ENCODE peak calls at places on chromosomes 2 and 18, in seven cellular contexts. S is mesenchymal stem cell, D is IMR-90, E is H9, O is H1, Z is neuronal stem cell, M is trophoblast cell. G is an unnamed sample.

GRCh38 chr2:105134076-105134475 is 96.2 kb downstream of the MRPS9 start:
- DNase-seq in O (peak; percentile 36), D (peak; percentile 4), M (no peak), E (no peak), S (no peak), Z (no peak), G (no peak)

GRCh38 chr2:8004250-8004681 is 677.6 kb upstream of the ID2 start:
- DNase-seq in O (no peak), M (peak; percentile 85), Z (no peak), E (no peak), S (peak; percentile 91), D (peak; percentile 93), G (peak; percentile 28)

GRCh38 chr2:71952572-71953188 is 195.0 kb downstream of the CYP26B1 start:
- DNase-seq in S (no peak), M (peak; percentile 70), Z (no peak), D (no peak), E (no peak), O (no peak), G (peak; percentile 79)

GRCh38 chr18:28175930-28176673 is 828 bp downstream of the CDH2 start:
- DNase-seq in O (peak; percentile 72), Z (peak; percentile 30), M (no peak), S (peak; percentile 53), E (peak; percentile 43), D (peak; percentile 27), G (peak; percentile 54)

GRCh38 chr2:80022018-80022417 is 282.5 kb downstream of the LRRTM1 start:
- DNase-seq in M (no peak), D (no peak), O (no peak), E (no peak), Z (no peak), S (no peak), G (no peak)

GRCh38 chr2:74768401-74768914 is 65.5 kb upstream of the HK2 start:
- DNase-seq in D (peak; percentile 68), Z (no peak), M (peak; percentile 51), S (peak; percentile 56), O (no peak), E (no peak), G (no peak)

GRCh38 chr2:32425719-32426141 is 68.9 kb downstream of the BIRC6 start:
- DNase-seq in M (no peak), D (peak; percentile 76), S (peak; percentile 68), E (no peak), O (no peak), Z (no peak), G (peak; percentile 10)

GRCh38 chr2:142190805-142191204 is 60.0 kb upstream of the LRP1B start:
- DNase-seq in M (no peak), Z (no peak), D (peak; percentile 21), O (no peak), S (peak; percentile 59), E (peak; percentile 22), G (peak; percentile 37)

GRCh38 chr2:34012728-34013302 is 413.7 kb upstream of the FAM98A start:
- DNase-seq in M (peak; percentile 45), Z (peak; percentile 68), E (peak; percentile 83), D (peak; percentile 23), O (peak; percentile 84), S (peak; percentile 23), G (peak; percentile 95)

GRCh38 chr2:50694798-50695197 is 337.1 kb downstream of the NRXN1 start:
- DNase-seq in S (no peak), D (no peak), O (no peak), Z (no peak), E (no peak), M (no peak), G (peak; percentile 26)

GRCh38 chr2:207930747-207931146 is 94.6 kb downstream of the PLEKHM3 start:
- DNase-seq in D (no peak), Z (no peak), O (no peak), S (no peak), E (no peak), M (no peak), G (no peak)

GRCh38 chr2:152222975-152223638 is 47.5 kb upstream of the STAM2 start:
- DNase-seq in E (no peak), M (no peak), D (peak; percentile 88), Z (no peak), S (peak; percentile 80), O (no peak), G (peak; percentile 45)

GRCh38 chr18:65754121-65754520 is 3.3 kb downstream of the CDH7 start:
- DNase-seq in S (peak; percentile 46), D (no peak), E (no peak), M (no peak), O (no peak), Z (no peak), G (peak; percentile 74)

GRCh38 chr2:103121106-103121505 is 359.3 kb downstream of the TMEM182 start:
- DNase-seq in O (no peak), M (no peak), Z (no peak), S (no peak), E (no peak), D (no peak), G (peak; percentile 78)

GRCh38 chr18:59055345-59056032 is 84.2 kb upstream of the SEC11C start:
- DNase-seq in S (no peak), Z (no peak), D (no peak), M (no peak), E (peak; percentile 51), O (peak; percentile 59), G (peak; percentile 74)

GRCh38 chr18:63758616-63759015 is 16.6 kb upstream of the SERPINB7 start:
- DNase-seq in Z (no peak), D (no peak), O (no peak), S (no peak), E (no peak), M (no peak), G (no peak)

GRCh38 chr2:47720036-47720435 is 62.9 kb upstream of the MSH6 start:
- DNase-seq in D (no peak), E (no peak), O (no peak), M (no peak), S (peak; percentile 50), Z (no peak), G (no peak)

GRCh38 chr2:204268458-204268857 is 276.8 kb upstream of the PARD3B start:
- DNase-seq in D (peak; percentile 12), E (no peak), S (no peak), Z (no peak), O (no peak), M (no peak), G (no peak)

GRCh38 chr2:179805001-179805400 is 56.4 kb downstream of the ZNF385B start:
- DNase-seq in D (no peak), E (no peak), Z (no peak), M (no peak), S (no peak), O (no peak), G (no peak)

GRCh38 chr2:138373993-138374408 is 127.6 kb upstream of the SPOPL start:
- DNase-seq in O (no peak), S (peak; percentile 42), M (no peak), D (peak; percentile 52), E (no peak), Z (peak; percentile 8), G (peak; percentile 53)

GRCh38 chr2:190809139-190809764 is 71.4 kb upstream of the GLS start:
- DNase-seq in O (no peak), Z (no peak), M (no peak), D (no peak), E (no peak), S (peak; percentile 66), G (no peak)
- H3K23ac ChIP-seq in O (no peak overlapping the region), Z (no peak overlapping the region), M (no peak overlapping the region), D (no peak overlapping the region), E (no peak overlapping the region), S (no peak overlapping the region), G (no peak overlapping the region)

GRCh38 chr2:221572180-221572820 is at the start of gene EPHA4:
- DNase-seq in O (peak; percentile 87), M (peak; percentile 88), D (peak; percentile 88), Z (peak; percentile 89), S (peak; percentile 90), E (peak; percentile 83), G (peak; percentile 92)

GRCh38 chr2:221571391-221572179 is 519 bp downstream of the EPHA4 start:
- DNase-seq in S (peak; percentile 71), E (no peak), M (peak; percentile 26), O (peak; percentile 73), Z (peak; percentile 48), D (peak; percentile 37), G (peak; percentile 60)

GRCh38 chr2:221574231-221574570 is 2.1 kb upstream of the EPHA4 start:
- DNase-seq in D (no peak), S (no peak), O (no peak), E (no peak), M (no peak), Z (no peak), G (no peak)

GRCh38 chr2:221573430-221574230 is 1.5 kb upstream of the EPHA4 start:
- DNase-seq in E (peak; percentile 91), S (peak; percentile 88), O (peak; percentile 98), M (peak; percentile 74), D (peak; percentile 67), Z (peak; percentile 93), G (peak; percentile 94)

DNA sequence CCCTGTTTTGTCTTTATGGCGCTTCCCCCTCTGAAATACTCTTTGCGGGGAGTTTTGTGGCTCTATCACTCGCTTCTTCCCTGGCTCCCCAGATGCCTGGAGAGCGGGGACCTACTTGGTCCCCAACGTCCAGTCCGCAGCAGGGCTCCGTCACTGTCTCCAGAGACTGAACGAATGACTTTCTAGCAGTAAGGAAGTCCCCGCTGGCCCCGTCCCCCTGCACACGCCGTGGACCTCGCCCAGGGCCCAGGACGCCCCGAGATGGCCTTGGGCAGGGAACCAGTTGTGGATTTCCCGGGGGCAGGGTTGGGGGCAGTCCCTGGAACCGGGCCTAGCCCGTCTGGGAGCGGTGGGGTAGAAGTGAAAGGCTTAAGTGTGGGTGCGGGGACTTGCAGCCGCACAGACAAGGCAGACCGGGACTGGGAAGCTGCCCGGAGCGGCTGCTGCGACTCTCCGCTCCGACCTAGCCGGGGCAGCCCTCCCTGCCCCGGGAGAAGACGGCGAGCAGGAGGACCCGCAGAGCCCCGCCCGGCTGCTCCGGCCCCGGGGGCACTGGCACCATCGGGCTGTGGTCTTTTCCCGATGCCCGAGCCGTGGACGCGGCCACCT is 821 bp upstream of the EPHA4 start:
- DNase-seq in E (peak; percentile 55), O (peak; percentile 66), Z (peak; percentile 51), D (peak; percentile 47), S (peak; percentile 70), M (peak; percentile 9), G (no peak)
- H3K4ac ChIP-seq in E (no peak overlapping the region), O (no peak overlapping the region), Z (no peak overlapping the region), D (peak overlapping the region; percentile 78), S (peak overlapping the region; percentile 93), M (peak overlapping the region; percentile 40), G (peak overlapping the region; percentile 66)

GRCh38 chr2:157231476-157231875 is 26.0 kb upstream of the GALNT5 start:
- DNase-seq in M (no peak), O (no peak), Z (no peak), D (peak; percentile 46), S (no peak), E (no peak), G (no peak)
- H3K18ac ChIP-seq in M (no peak overlapping the region), O (no peak overlapping the region), Z (no peak overlapping the region), D (no peak overlapping the region), S (no peak overlapping the region), E (no peak overlapping the region), G (no peak overlapping the region)

GRCh38 chr18:44748582-44748981 is 67.9 kb downstream of the SETBP1 start:
- DNase-seq in M (peak; percentile 79), Z (no peak), S (no peak), D (no peak), O (no peak), E (no peak), G (no peak)
- H3K23ac ChIP-seq in M (no peak overlapping the region), Z (no peak overlapping the region), S (no peak overlapping the region), D (no peak overlapping the region), O (no peak overlapping the region), E (no peak overlapping the region), G (no peak overlapping the region)